ENCODE peak calls at places on chromosomes 6 and 20, in eight cellular contexts. N is CD8-positive, alpha-beta memory T cell; L is uterus; A is cardiac muscle cell; F is heart right ventricle; K is Karpas-422; D is Panc1; T is H7. Z is an unnamed sample. For H3K27me3, the result is how much of the 10 kb centered on the place peaks cover.

GRCh38 chr6:119974430-119975159 is 625.0 kb upstream of the MAN1A1 start:
- DNase-seq in N (no peak), L (no peak), A (no peak), F (no peak), K (no peak), D (no peak), T (no peak), Z (no peak)

GRCh38 chr6:75543311-75543710 is 49.7 kb upstream of the FILIP1 start:
- DNase-seq in N (no peak), L (no peak), A (no peak), F (no peak), K (no peak), D (no peak), T (no peak), Z (no peak)

GRCh38 chr20:10447028-10447427 is 11.9 kb downstream of the SLX4IP start:
- DNase-seq in N (peak), L (no peak), A (no peak), F (no peak), K (peak), D (peak), T (no peak), Z (no peak)

GRCh38 chr20:57109151-57109953 is 157.1 kb downstream of the BMP7 start:
- DNase-seq in N (no peak), L (no peak), A (no peak), F (no peak), K (no peak), D (no peak), T (no peak), Z (no peak)

GRCh38 chr20:47818466-47818865 is 33.2 kb upstream of the SULF2 start:
- DNase-seq in N (no peak), L (no peak), A (no peak), F (no peak), K (no peak), D (no peak), T (no peak), Z (no peak)

GRCh38 chr6:149855040-149855654 is 9.0 kb downstream of the LRP11 start:
- DNase-seq in N (no peak), L (no peak), A (peak), F (no peak), K (no peak), D (peak), T (no peak), Z (peak)

GRCh38 chr6:551405-551804 is 105.5 kb downstream of the HUS1B start:
- DNase-seq in N (no peak), L (no peak), A (peak), F (no peak), K (no peak), D (no peak), T (peak), Z (no peak)

GRCh38 chr6:82680192-82680591 is 316.6 kb downstream of the TPBG start:
- DNase-seq in N (no peak), L (no peak), A (no peak), F (no peak), K (no peak), D (no peak), T (no peak), Z (no peak)

GRCh38 chr20:58130156-58130555 is 98.3 kb downstream of the ANKRD60 start:
- DNase-seq in N (no peak), L (peak), A (no peak), F (no peak), K (no peak), D (no peak), T (no peak), Z (no peak)

GRCh38 chr6:132749111-132749510 is 8.6 kb downstream of the VNN2 start:
- DNase-seq in N (no peak), L (no peak), A (no peak), F (no peak), K (no peak), D (no peak), T (no peak), Z (no peak)

GRCh38 chr20:4076671-4077070 is 61.3 kb upstream of the RNF24 start:
- DNase-seq in N (no peak), L (peak), A (no peak), F (no peak), K (no peak), D (no peak), T (no peak), Z (no peak)

GRCh38 chr20:19275630-19276071 is 63.2 kb downstream of the SLC24A3 start:
- DNase-seq in N (no peak), L (peak), A (no peak), F (peak), K (no peak), D (no peak), T (no peak), Z (no peak)

GRCh38 chr20:676315-676937 is 824 bp upstream of the SCRT2 start:
- DNase-seq in N (no peak), L (no peak), A (no peak), F (no peak), K (peak), D (no peak), T (peak), Z (no peak)

GRCh38 chr6:27297857-27298730 is 14.0 kb downstream of the POM121L2 start:
- DNase-seq in N (no peak), L (no peak), A (no peak), F (no peak), K (peak), D (peak), T (no peak), Z (no peak)

GRCh38 chr6:156471000-156471399 is 306.2 kb upstream of the ARID1B start:
- DNase-seq in N (no peak), L (no peak), A (no peak), F (no peak), K (no peak), D (no peak), T (no peak), Z (no peak)

GRCh38 chr20:34808583-34808982 is 16.9 kb downstream of the NCOA6 start:
- DNase-seq in N (no peak), L (no peak), A (no peak), F (no peak), K (no peak), D (no peak), T (no peak), Z (no peak)

GRCh38 chr6:169096326-169096882 is 157.2 kb downstream of the THBS2 start:
- DNase-seq in N (no peak), L (no peak), A (no peak), F (no peak), K (no peak), D (no peak), T (no peak), Z (no peak)

GRCh38 chr20:2932497-2932896 is 59.2 kb downstream of the PTPRA start:
- DNase-seq in N (no peak), L (no peak), A (peak), F (no peak), K (no peak), D (no peak), T (no peak), Z (no peak)

GRCh38 chr20:609371-609964 is 641 bp downstream of the TCF15 start:
- DNase-seq in N (no peak), L (no peak), A (no peak), F (no peak), K (no peak), D (no peak), T (peak), Z (no peak)

GRCh38 chr6:105740946-105741605 is 338.2 kb upstream of the PREP start:
- DNase-seq in N (no peak), L (peak), A (no peak), F (no peak), K (no peak), D (no peak), T (no peak), Z (no peak)

GRCh38 chr20:45433316-45433715 is 17.4 kb downstream of the PIGT start:
- DNase-seq in N (no peak), L (no peak), A (no peak), F (peak), K (no peak), D (no peak), T (peak), Z (no peak)

GRCh38 chr6:50925548-50925947 is 106.9 kb downstream of the TFAP2B start:
- DNase-seq in N (no peak), L (no peak), A (no peak), F (no peak), K (no peak), D (no peak), T (no peak), Z (no peak)

GRCh38 chr6:161917645-161918044 is 643.8 kb upstream of the AGPAT4 start:
- DNase-seq in N (no peak), L (no peak), A (no peak), F (no peak), K (no peak), D (no peak), T (no peak), Z (no peak)

GRCh38 chr20:33981347-33981746 is 12.4 kb upstream of the RALY start:
- DNase-seq in N (no peak), L (no peak), A (no peak), F (no peak), K (no peak), D (no peak), T (no peak), Z (no peak)

GRCh38 chr6:118283759-118284158 is 264.3 kb upstream of the PLN start:
- DNase-seq in N (no peak), L (peak), A (peak), F (no peak), K (peak), D (no peak), T (peak), Z (no peak)

GRCh38 chr20:37911838-37912273 is 8.9 kb downstream of the VSTM2L start:
- DNase-seq in N (no peak), L (peak), A (no peak), F (no peak), K (peak), D (no peak), T (peak), Z (no peak)

GRCh38 chr6:159676804-159677203 is 16.2 kb downstream of the SOD2 start:
- DNase-seq in N (no peak), L (no peak), A (no peak), F (no peak), K (no peak), D (no peak), T (no peak), Z (no peak)

GRCh38 chr20:1844723-1845523 is 50.3 kb upstream of the SIRPA start:
- DNase-seq in N (no peak), L (peak), A (no peak), F (no peak), K (peak), D (no peak), T (no peak), Z (no peak)

GRCh38 chr6:43771858-43772570 is 2.0 kb downstream of the VEGFA start:
- DNase-seq in N (no peak), L (peak), A (peak), F (peak), K (peak), D (no peak), T (peak), Z (no peak)

GRCh38 chr6:113396644-113397201 is 460.4 kb upstream of the MARCKS start:
- DNase-seq in N (no peak), L (no peak), A (peak), F (no peak), K (no peak), D (no peak), T (no peak), Z (no peak)

GRCh38 chr20:17504326-17504897 is 26.8 kb downstream of the BFSP1 start:
- DNase-seq in N (no peak), L (no peak), A (no peak), F (no peak), K (no peak), D (no peak), T (peak), Z (no peak)

GRCh38 chr6:132322398-132322797 is 78.9 kb downstream of the MOXD1 start:
- DNase-seq in N (no peak), L (no peak), A (no peak), F (no peak), K (no peak), D (no peak), T (no peak), Z (no peak)

GRCh38 chr6:11179088-11179977 is 53.1 kb downstream of the NEDD9 start:
- DNase-seq in N (no peak), L (no peak), A (no peak), F (no peak), K (no peak), D (no peak), T (no peak), Z (no peak)

GRCh38 chr20:53678990-53679596 is 85.5 kb upstream of the ZNF217 start:
- DNase-seq in N (no peak), L (no peak), A (no peak), F (no peak), K (no peak), D (no peak), T (no peak), Z (no peak)

GRCh38 chr20:63454729-63455567 is 17.5 kb downstream of the KCNQ2 start:
- DNase-seq in N (no peak), L (no peak), A (no peak), F (no peak), K (no peak), D (no peak), T (peak), Z (no peak)

GRCh38 chr20:51326241-51326819 is 216.2 kb downstream of the NFATC2 start:
- DNase-seq in N (peak), L (peak), A (peak), F (no peak), K (peak), D (no peak), T (peak), Z (no peak)

GRCh38 chr20:40681684-40682083 is 7.4 kb downstream of the MAFB start:
- DNase-seq in N (no peak), L (no peak), A (no peak), F (no peak), K (no peak), D (no peak), T (no peak), Z (no peak)

GRCh38 chr6:7545509-7546369 is 4.3 kb downstream of the DSP start:
- DNase-seq in N (no peak), L (no peak), A (no peak), F (no peak), K (no peak), D (no peak), T (no peak), Z (no peak)

GRCh38 chr6:7546383-7546782 is 4.9 kb downstream of the DSP start:
- DNase-seq in N (no peak), L (no peak), A (no peak), F (no peak), K (no peak), D (no peak), T (no peak), Z (no peak)

GRCh38 chr6:7542878-7543394 is 1.5 kb downstream of the DSP start:
- DNase-seq in N (no peak), L (peak), A (peak), F (peak), K (peak), D (no peak), T (peak), Z (no peak)

GRCh38 chr6:7543761-7544424 is 2.4 kb downstream of the DSP start:
- DNase-seq in N (no peak), L (no peak), A (peak), F (no peak), K (no peak), D (no peak), T (peak), Z (no peak)

GRCh38 chr6:7544597-7544996 is 3.1 kb downstream of the DSP start:
- DNase-seq in N (no peak), L (no peak), A (no peak), F (no peak), K (no peak), D (no peak), T (no peak), Z (no peak)
- H3K27me3 ChIP-seq in N (under half), L (under half), A (under half), F (half or more), K (under half), D (under half), T (under half), Z (under half)

DNA sequence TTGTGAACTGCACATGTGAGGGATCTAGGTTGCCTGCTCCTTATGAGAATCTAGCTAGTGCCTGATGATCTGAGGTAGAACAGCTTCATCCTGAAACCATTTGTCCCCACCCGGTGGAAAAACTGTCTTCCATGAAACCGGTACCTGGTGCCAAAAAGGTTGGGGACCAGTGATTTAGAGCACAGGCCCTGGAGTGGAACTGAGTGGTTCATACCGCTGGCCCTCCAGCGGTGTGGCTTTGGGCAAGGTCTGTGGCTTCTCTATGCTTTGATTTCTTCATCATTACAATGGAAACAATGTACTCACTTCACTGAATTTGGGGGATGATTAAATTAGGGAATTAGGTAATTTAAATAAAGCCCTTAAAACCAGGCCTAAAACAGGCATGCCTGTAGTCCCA is 36.3 kb downstream of the CD164 start:
- DNase-seq in N (no peak), L (no peak), A (no peak), F (no peak), K (no peak), D (no peak), T (no peak), Z (no peak)
- H3K27me3 ChIP-seq in N (under half), L (under half), A (under half), F (under half), K (under half), D (under half), T (under half), Z (under half)

DNA sequence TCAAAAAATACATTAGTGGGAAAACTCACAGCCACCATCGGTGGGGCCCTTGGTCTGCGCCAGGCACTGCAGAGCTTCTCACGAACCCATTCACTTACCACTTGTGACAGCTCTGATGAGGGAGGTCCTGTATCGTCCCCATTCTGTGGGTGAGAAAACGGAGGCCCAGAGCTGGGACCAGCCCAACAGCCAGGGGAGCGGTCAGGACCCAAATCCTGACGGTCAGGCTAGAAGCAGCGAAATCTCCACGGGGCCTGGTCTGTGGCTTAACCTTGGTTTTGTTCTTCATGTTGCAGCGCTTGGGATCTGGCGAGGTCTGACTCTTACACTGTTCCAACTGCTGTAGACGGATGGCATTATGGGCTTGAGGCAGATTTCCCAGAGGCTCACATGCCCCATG is 7.7 kb upstream of the VSX1 start:
- DNase-seq in N (no peak), L (no peak), A (no peak), F (no peak), K (no peak), D (no peak), T (no peak), Z (no peak)
- H3K27me3 ChIP-seq in N (under half), L (under half), A (half or more), F (under half), K (under half), D (under half), T (under half), Z (under half)

GRCh38 chr20:25865715-25866656 is 169.3 kb upstream of the ZNF337 start:
- DNase-seq in N (peak), L (peak), A (peak), F (peak), K (no peak), D (no peak), T (peak), Z (no peak)
- H3K27me3 ChIP-seq in N (under half), L (under half), A (half or more), F (under half), K (under half), D (under half), T (half or more), Z (half or more)

GRCh38 chr20:60407938-60408337 is 449.7 kb downstream of the CDH26 start:
- DNase-seq in N (no peak), L (no peak), A (no peak), F (no peak), K (no peak), D (no peak), T (no peak), Z (no peak)
- H3K27me3 ChIP-seq in N (under half), L (under half), A (under half), F (under half), K (under half), D (under half), T (under half), Z (under half)

DNA sequence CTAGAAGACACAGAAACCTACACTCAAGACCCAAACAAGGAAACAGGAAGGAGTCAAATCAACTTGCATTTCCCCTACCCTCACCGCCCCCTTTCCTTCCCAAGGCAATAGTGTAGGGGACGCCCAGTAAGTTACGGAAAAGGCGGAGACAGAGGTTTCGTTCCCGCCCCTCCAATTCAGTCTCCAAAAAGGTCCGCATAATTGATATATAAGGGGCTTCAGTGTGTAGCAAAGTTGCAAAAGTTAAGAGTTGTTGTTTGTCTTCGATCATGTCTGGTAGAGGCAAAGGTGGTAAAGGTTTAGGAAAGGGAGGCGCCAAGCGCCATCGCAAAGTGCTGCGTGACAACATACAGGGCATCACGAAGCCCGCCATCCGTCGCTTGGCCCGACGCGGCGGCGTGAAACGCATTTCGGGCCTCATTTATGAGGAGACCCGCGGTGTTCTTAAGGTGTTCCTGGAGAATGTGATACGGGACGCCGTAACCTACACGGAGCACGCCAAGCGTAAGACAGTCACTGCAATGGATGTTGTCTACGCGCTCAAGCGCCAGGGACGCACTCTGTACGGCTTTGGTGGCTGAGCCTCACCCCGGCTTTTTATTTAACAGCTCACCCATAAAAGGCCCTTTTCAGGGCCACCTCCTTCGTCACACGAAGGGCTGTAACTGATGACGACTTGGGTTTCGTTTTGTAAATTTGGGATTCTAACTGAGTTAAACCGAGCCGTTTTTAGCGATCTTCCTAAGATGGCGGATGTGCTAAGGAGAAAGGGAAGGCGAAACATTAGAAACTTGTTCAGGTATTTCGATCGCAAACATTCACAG is 124.6 kb upstream of the BTN3A2 start:
- DNase-seq in N (peak), L (peak), A (peak), F (no peak), K (no peak), D (no peak), T (peak), Z (no peak)
- H3K27me3 ChIP-seq in N (under half), L (under half), A (under half), F (half or more), K (under half), D (under half), T (under half), Z (under half)